ENCODE peak calls at places on chromosomes 5 and 9, in four cellular contexts. One of them, this sample, is unnamed.

GRCh38 chr9:137924169-137924568 is 46.6 kb downstream of the CACNA1B start:
- DNase-seq in stimulated activated CD8-positive, alpha-beta memory T cell treated with anti-CD3 and anti-CD28 coated beads, Interleukin-4, amount 100 ng/mL, for 4 hours: no peak
- DNase-seq in dorsolateral prefrontal cortex: no peak
- DNase-seq in T-helper 1 cell: no peak
- DNase-seq in this sample: no peak

GRCh38 chr5:79357401-79357800 is 121.5 kb downstream of the JMY start:
- DNase-seq in stimulated activated CD8-positive, alpha-beta memory T cell treated with anti-CD3 and anti-CD28 coated beads, Interleukin-4, amount 100 ng/mL, for 4 hours: no peak
- DNase-seq in dorsolateral prefrontal cortex: no peak
- DNase-seq in T-helper 1 cell: no peak
- DNase-seq in this sample: no peak

GRCh38 chr9:69672828-69673640 is 863 bp upstream of the APBA1 start:
- DNase-seq in stimulated activated CD8-positive, alpha-beta memory T cell treated with anti-CD3 and anti-CD28 coated beads, Interleukin-4, amount 100 ng/mL, for 4 hours: peak; percentile 41
- DNase-seq in dorsolateral prefrontal cortex: peak; percentile 81
- DNase-seq in T-helper 1 cell: peak; percentile 24
- DNase-seq in this sample: peak; percentile 92

GRCh38 chr5:188488-189481 is 2.5 kb upstream of the LRRC14B start:
- DNase-seq in stimulated activated CD8-positive, alpha-beta memory T cell treated with anti-CD3 and anti-CD28 coated beads, Interleukin-4, amount 100 ng/mL, for 4 hours: peak; percentile 71
- DNase-seq in dorsolateral prefrontal cortex: peak; percentile 74
- DNase-seq in T-helper 1 cell: peak; percentile 67
- DNase-seq in this sample: peak; percentile 86

GRCh38 chr5:105917189-105917588 is 1753.5 kb downstream of the EFNA5 start:
- DNase-seq in stimulated activated CD8-positive, alpha-beta memory T cell treated with anti-CD3 and anti-CD28 coated beads, Interleukin-4, amount 100 ng/mL, for 4 hours: no peak
- DNase-seq in dorsolateral prefrontal cortex: no peak
- DNase-seq in T-helper 1 cell: no peak
- DNase-seq in this sample: no peak

GRCh38 chr9:82491604-82492003 is 503.0 kb downstream of the SPATA31D1 start:
- DNase-seq in stimulated activated CD8-positive, alpha-beta memory T cell treated with anti-CD3 and anti-CD28 coated beads, Interleukin-4, amount 100 ng/mL, for 4 hours: no peak
- DNase-seq in dorsolateral prefrontal cortex: no peak
- DNase-seq in T-helper 1 cell: no peak
- DNase-seq in this sample: no peak

GRCh38 chr5:76641514-76642120 is 18.4 kb upstream of the F2RL2 start:
- DNase-seq in stimulated activated CD8-positive, alpha-beta memory T cell treated with anti-CD3 and anti-CD28 coated beads, Interleukin-4, amount 100 ng/mL, for 4 hours: peak; percentile 12
- DNase-seq in dorsolateral prefrontal cortex: no peak
- DNase-seq in T-helper 1 cell: peak; percentile 16
- DNase-seq in this sample: peak; percentile 87

GRCh38 chr9:36169708-36170107 is 520 bp downstream of the CCIN start:
- DNase-seq in stimulated activated CD8-positive, alpha-beta memory T cell treated with anti-CD3 and anti-CD28 coated beads, Interleukin-4, amount 100 ng/mL, for 4 hours: no peak
- DNase-seq in dorsolateral prefrontal cortex: no peak
- DNase-seq in T-helper 1 cell: no peak
- DNase-seq in this sample: no peak

GRCh38 chr9:81634915-81635516 is 54.3 kb downstream of the TLE1 start:
- DNase-seq in stimulated activated CD8-positive, alpha-beta memory T cell treated with anti-CD3 and anti-CD28 coated beads, Interleukin-4, amount 100 ng/mL, for 4 hours: no peak
- DNase-seq in dorsolateral prefrontal cortex: no peak
- DNase-seq in T-helper 1 cell: no peak
- DNase-seq in this sample: peak; percentile 17

GRCh38 chr5:72557147-72557501 is 49.9 kb upstream of the ZNF366 start:
- DNase-seq in stimulated activated CD8-positive, alpha-beta memory T cell treated with anti-CD3 and anti-CD28 coated beads, Interleukin-4, amount 100 ng/mL, for 4 hours: no peak
- DNase-seq in dorsolateral prefrontal cortex: peak; percentile 7
- DNase-seq in T-helper 1 cell: no peak
- DNase-seq in this sample: no peak

GRCh38 chr5:172505403-172505759 is 51.1 kb upstream of the SH3PXD2B start:
- DNase-seq in stimulated activated CD8-positive, alpha-beta memory T cell treated with anti-CD3 and anti-CD28 coated beads, Interleukin-4, amount 100 ng/mL, for 4 hours: no peak
- DNase-seq in dorsolateral prefrontal cortex: no peak
- DNase-seq in T-helper 1 cell: no peak
- DNase-seq in this sample: no peak

GRCh38 chr5:44719856-44720255 is 88.9 kb upstream of the MRPS30 start:
- DNase-seq in stimulated activated CD8-positive, alpha-beta memory T cell treated with anti-CD3 and anti-CD28 coated beads, Interleukin-4, amount 100 ng/mL, for 4 hours: no peak
- DNase-seq in dorsolateral prefrontal cortex: no peak
- DNase-seq in T-helper 1 cell: no peak
- DNase-seq in this sample: no peak

GRCh38 chr9:86938780-86939179 is 8.5 kb downstream of the GAS1 start:
- DNase-seq in stimulated activated CD8-positive, alpha-beta memory T cell treated with anti-CD3 and anti-CD28 coated beads, Interleukin-4, amount 100 ng/mL, for 4 hours: no peak
- DNase-seq in dorsolateral prefrontal cortex: no peak
- DNase-seq in T-helper 1 cell: no peak
- DNase-seq in this sample: no peak

GRCh38 chr9:97504381-97505216 is 3.1 kb downstream of the TMOD1 start:
- DNase-seq in stimulated activated CD8-positive, alpha-beta memory T cell treated with anti-CD3 and anti-CD28 coated beads, Interleukin-4, amount 100 ng/mL, for 4 hours: no peak
- DNase-seq in dorsolateral prefrontal cortex: no peak
- DNase-seq in T-helper 1 cell: no peak
- DNase-seq in this sample: no peak

GRCh38 chr5:102857090-102857818 is 102.1 kb downstream of the PAM start:
- DNase-seq in stimulated activated CD8-positive, alpha-beta memory T cell treated with anti-CD3 and anti-CD28 coated beads, Interleukin-4, amount 100 ng/mL, for 4 hours: no peak
- DNase-seq in dorsolateral prefrontal cortex: no peak
- DNase-seq in T-helper 1 cell: no peak
- DNase-seq in this sample: peak; percentile 18

This sample was measured in cardiac muscle cell.